ENCODE peak calls at places on chromosome X, in four cellular contexts. One of them, this sample, is unnamed.

GRCh38 chrX:16087081-16087480 is 36.3 kb upstream of the GRPR start:
- DNase-seq in HFFc6: no peak
- DNase-seq in suprapubic skin: no peak
- DNase-seq in HepG2: no peak
- DNase-seq in this sample: no peak

GRCh38 chrX:40933132-40934078 is 151.8 kb upstream of the USP9X start:
- DNase-seq in HFFc6: peak
- DNase-seq in suprapubic skin: no peak
- DNase-seq in HepG2: no peak
- DNase-seq in this sample: no peak

GRCh38 chrX:75603833-75604232 is 81.0 kb upstream of the ZDHHC15 start:
- DNase-seq in HFFc6: peak
- DNase-seq in suprapubic skin: no peak
- DNase-seq in HepG2: peak
- DNase-seq in this sample: no peak

GRCh38 chrX:39310925-39311324 is 509.7 kb downstream of the MID1IP1 start:
- DNase-seq in HFFc6: no peak
- DNase-seq in suprapubic skin: no peak
- DNase-seq in HepG2: no peak
- DNase-seq in this sample: no peak

GRCh38 chrX:63713510-63713909 is 71.5 kb downstream of the ARHGEF9 start:
- DNase-seq in HFFc6: peak
- DNase-seq in suprapubic skin: no peak
- DNase-seq in HepG2: no peak
- DNase-seq in this sample: no peak

GRCh38 chrX:53223955-53224859 is 800 bp downstream of the KDM5C start:
- DNase-seq in HFFc6: peak
- DNase-seq in suprapubic skin: peak
- DNase-seq in HepG2: peak
- DNase-seq in this sample: no peak

GRCh38 chrX:63434665-63435064 is 83.5 kb upstream of the SPIN4 start:
- DNase-seq in HFFc6: no peak
- DNase-seq in suprapubic skin: no peak
- DNase-seq in HepG2: no peak
- DNase-seq in this sample: no peak

GRCh38 chrX:41259516-41259915 is 74.4 kb upstream of the DDX3X start:
- DNase-seq in HFFc6: no peak
- DNase-seq in suprapubic skin: no peak
- DNase-seq in HepG2: peak
- DNase-seq in this sample: no peak

GRCh38 chrX:20091499-20091898 is 25.2 kb downstream of the MAP7D2 start:
- DNase-seq in HFFc6: no peak
- DNase-seq in suprapubic skin: no peak
- DNase-seq in HepG2: no peak
- DNase-seq in this sample: no peak

GRCh38 chrX:9433596-9433995 is 31.3 kb upstream of the TBL1X start:
- DNase-seq in HFFc6: no peak
- DNase-seq in suprapubic skin: no peak
- DNase-seq in HepG2: no peak
- DNase-seq in this sample: no peak

DNA sequence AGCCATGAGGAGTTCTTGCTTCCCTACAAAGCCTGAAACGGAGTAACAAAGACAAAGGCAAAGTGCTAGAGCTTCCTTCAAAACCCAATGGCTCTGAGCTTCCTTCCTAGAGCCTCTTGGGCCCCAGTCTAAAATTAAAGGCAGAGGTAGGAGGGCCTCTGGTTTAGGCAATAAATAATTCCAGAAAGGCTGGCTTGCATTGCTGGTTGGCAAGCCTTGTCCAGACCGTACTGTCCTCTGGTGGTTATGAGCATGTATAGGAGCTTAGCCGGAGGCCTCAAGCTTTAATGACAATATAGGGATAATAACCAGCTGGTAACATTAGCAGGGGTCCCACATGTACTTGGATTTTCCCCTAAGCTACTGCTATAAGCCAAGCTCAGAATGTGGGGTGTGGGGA is 237.3 kb downstream of the AR start:
- DNase-seq in HFFc6: peak
- DNase-seq in suprapubic skin: no peak
- DNase-seq in HepG2: no peak
- DNase-seq in this sample: no peak
- TF ChIP-seq CTCF in HFFc6: peak
- TF ChIP-seq CTCF in suprapubic skin: peak
- TF ChIP-seq CTCF in HepG2: no peak
- TF ChIP-seq CTCF in this sample: no peak

DNA sequence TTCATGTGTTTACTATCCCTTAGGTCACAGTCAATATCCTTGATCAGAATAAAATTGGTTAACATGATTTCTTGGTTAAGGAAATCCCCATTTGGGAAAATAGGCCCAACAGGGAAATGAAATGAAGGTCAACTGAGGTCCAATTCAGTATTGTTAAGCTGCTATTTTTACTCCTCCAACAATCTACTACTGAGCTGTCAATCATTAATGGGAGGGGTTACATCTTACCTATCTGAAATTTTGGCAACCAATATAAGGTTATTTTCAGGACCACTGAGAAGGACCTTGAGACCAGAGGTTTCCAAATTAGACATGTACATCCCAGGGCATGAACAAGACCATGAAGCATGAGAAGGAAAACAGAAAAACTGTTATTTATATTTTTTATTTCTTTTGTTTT is 64.2 kb upstream of the ALG13 start:
- DNase-seq in HFFc6: no peak
- DNase-seq in suprapubic skin: no peak
- DNase-seq in HepG2: no peak
- DNase-seq in this sample: no peak
- TF ChIP-seq CTCF in HFFc6: no peak
- TF ChIP-seq CTCF in suprapubic skin: no peak
- TF ChIP-seq CTCF in HepG2: no peak
- TF ChIP-seq CTCF in this sample: no peak

DNA sequence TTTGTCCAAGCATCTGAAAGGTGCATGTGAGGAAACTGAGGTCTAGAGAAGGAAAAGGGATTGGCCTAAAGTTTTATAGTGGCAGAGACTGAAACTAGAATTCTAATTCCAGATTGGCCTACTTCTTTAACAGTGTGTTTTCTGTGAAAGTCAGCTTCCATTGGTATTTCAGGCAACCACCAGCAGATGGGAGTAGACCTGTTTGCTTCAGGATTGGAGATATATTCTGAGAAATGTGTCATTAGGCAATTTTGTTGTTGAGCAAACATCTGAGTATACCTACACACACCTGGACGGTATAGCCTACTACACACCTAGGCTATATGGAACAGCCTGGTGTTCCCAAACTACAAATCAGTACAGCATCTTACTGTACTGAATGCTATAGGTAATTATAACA is 207.3 kb upstream of the RADX start:
- DNase-seq in HFFc6: no peak
- DNase-seq in suprapubic skin: no peak
- DNase-seq in HepG2: no peak
- DNase-seq in this sample: no peak
- TF ChIP-seq CTCF in HFFc6: no peak
- TF ChIP-seq CTCF in suprapubic skin: no peak
- TF ChIP-seq CTCF in HepG2: peak
- TF ChIP-seq CTCF in this sample: no peak

DNA sequence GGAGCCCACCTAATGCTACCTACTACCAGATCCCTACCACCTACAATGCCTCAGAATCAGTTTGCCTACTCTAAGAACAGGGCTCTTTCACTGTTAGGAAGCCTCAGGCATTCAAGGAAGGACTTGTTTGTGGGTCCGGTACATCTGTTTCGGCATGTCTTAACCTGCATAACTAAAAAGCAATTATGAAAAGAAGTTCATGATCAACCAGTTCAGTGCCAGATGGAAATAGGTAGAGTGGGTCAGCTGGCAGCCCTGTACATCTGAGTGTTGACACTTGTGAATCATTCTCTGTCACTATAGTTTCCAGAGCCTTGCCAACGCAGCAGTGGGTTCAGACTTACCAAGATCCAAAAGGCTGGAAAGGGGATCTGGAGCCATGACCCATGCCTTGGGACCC is 3.3 kb downstream of the TMEM185A start:
- DNase-seq in HFFc6: no peak
- DNase-seq in suprapubic skin: no peak
- DNase-seq in HepG2: no peak
- DNase-seq in this sample: no peak
- TF ChIP-seq CTCF in HFFc6: no peak
- TF ChIP-seq CTCF in suprapubic skin: no peak
- TF ChIP-seq CTCF in HepG2: no peak
- TF ChIP-seq CTCF in this sample: no peak

GRCh38 chrX:56309881-56310280 is 77.7 kb downstream of the KLF8 start:
- DNase-seq in HFFc6: no peak
- DNase-seq in suprapubic skin: no peak
- DNase-seq in HepG2: no peak
- DNase-seq in this sample: no peak
- TF ChIP-seq CTCF in HFFc6: no peak
- TF ChIP-seq CTCF in suprapubic skin: no peak
- TF ChIP-seq CTCF in HepG2: no peak
- TF ChIP-seq CTCF in this sample: no peak

GRCh38 chrX:154017766-154018517 is 1.8 kb downstream of the IRAK1 start:
- DNase-seq in HFFc6: no peak
- DNase-seq in suprapubic skin: no peak
- DNase-seq in HepG2: no peak
- DNase-seq in this sample: no peak
- TF ChIP-seq CTCF in HFFc6: no peak
- TF ChIP-seq CTCF in suprapubic skin: no peak
- TF ChIP-seq CTCF in HepG2: peak
- TF ChIP-seq CTCF in this sample: no peak

DNA sequence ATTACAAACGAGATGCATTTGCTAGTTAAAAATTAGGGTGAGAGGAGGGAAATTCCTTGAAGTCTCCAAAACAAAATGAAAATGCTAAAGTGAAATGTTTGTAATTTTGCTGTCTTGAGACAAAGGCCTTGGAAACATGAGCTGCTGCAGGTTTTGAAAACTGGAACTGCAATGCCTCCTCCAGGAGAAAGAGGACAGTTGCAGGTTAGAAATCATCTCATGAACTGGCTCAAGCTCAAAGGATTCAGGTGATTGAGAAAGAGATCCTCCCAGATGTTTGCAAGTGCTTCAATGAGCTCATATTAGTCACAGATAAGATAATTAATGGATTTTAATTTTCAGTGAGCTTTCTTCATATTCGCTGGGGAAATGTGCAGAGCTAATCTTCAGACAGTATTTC is 32.4 kb downstream of the SMPX start:
- DNase-seq in HFFc6: peak
- DNase-seq in suprapubic skin: no peak
- DNase-seq in HepG2: peak
- DNase-seq in this sample: no peak
- TF ChIP-seq CTCF in HFFc6: peak
- TF ChIP-seq CTCF in suprapubic skin: no peak
- TF ChIP-seq CTCF in HepG2: peak
- TF ChIP-seq CTCF in this sample: no peak

DNA sequence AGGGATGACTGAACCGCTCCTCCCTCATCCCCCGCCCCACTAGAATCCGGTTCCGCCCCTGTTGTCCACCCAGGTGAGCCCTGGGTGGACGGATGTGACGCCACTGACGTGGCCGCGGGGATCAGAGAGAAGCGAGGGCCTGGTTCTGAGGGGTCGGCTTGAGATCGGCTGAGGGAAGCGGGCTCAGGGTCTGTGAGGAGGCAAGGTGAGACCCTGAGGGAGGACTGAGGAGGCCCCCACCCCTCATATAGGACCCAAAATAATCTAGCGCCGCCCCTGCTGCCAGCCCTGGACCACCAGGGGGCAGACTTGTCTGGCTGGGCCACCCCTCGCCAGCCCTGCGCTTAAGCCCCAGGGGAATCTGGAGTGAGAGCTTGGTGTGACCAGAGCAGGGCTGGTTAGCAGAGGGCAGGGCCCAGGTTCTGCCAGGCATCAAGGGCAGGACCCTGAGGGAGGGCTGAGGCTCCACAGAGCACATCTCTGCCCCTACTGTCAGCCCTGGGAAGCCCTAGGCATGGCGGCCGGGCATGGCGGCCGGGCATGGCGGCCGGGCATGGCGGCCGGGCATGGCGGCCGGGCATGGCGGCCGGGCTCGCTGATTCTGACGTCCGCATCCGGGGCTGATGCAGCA is at the start of gene MAGEA8:
- DNase-seq in HFFc6: no peak
- DNase-seq in suprapubic skin: no peak
- DNase-seq in HepG2: no peak
- DNase-seq in this sample: no peak
- TF ChIP-seq CTCF in HFFc6: peak
- TF ChIP-seq CTCF in suprapubic skin: no peak
- TF ChIP-seq CTCF in HepG2: peak
- TF ChIP-seq CTCF in this sample: peak

This sample was measured in CD14-positive monocyte.